ENCODE peak calls at places on chromosomes 7 and 10, in seven cellular contexts. W is stimulated activated CD8-positive, alpha-beta memory T cell treated with anti-CD3 and anti-CD28 coated beads, Interleukin-15, amount 100 ng/mL, for 24 hours; G is choroid plexus epithelial cell; A is tibial artery; O is AG08395; E is DMS153; R is LNCaP clone FGC. Z is an unnamed sample.

GRCh38 chr10:119575506-119575905 is 21.3 kb downstream of the TIAL1 start:
- DNase-seq in W (no peak), O (peak), E (no peak), G (peak), A (no peak), R (peak), Z (no peak)

GRCh38 chr10:31294556-31294955 is 24.5 kb upstream of the ZEB1 start:
- DNase-seq in O (no peak), R (no peak), A (no peak), E (no peak), W (no peak), G (no peak), Z (no peak)

GRCh38 chr10:58063854-58064480 is 203.7 kb downstream of the IPMK start:
- DNase-seq in A (no peak), W (no peak), R (no peak), G (peak), E (no peak), O (no peak), Z (no peak)

GRCh38 chr10:23437987-23438546 is 808 bp upstream of the OTUD1 start:
- DNase-seq in A (no peak), G (no peak), R (no peak), O (no peak), W (no peak), E (no peak), Z (peak)

GRCh38 chr7:22435105-22435504 is 64.9 kb downstream of the STEAP1B start:
- DNase-seq in E (no peak), G (no peak), A (no peak), W (no peak), O (no peak), R (no peak), Z (no peak)

GRCh38 chr7:121484089-121484763 is 88.1 kb upstream of the FAM3C start:
- DNase-seq in E (no peak), O (no peak), A (no peak), R (no peak), W (no peak), G (no peak), Z (no peak)

GRCh38 chr10:47243356-47243755 is 56.6 kb upstream of the GDF10 start:
- DNase-seq in A (no peak), O (no peak), R (no peak), G (no peak), E (no peak), W (no peak), Z (no peak)

GRCh38 chr10:94407668-94408067 is 5.3 kb downstream of the TBC1D12 start:
- DNase-seq in A (no peak), G (no peak), R (no peak), W (no peak), E (no peak), O (no peak), Z (no peak)

GRCh38 chr10:30320248-30320647 is 28.8 kb downstream of the MTPAP start:
- DNase-seq in A (no peak), E (no peak), G (no peak), R (no peak), W (no peak), O (no peak), Z (no peak)

GRCh38 chr7:93043393-93043985 is 74.3 kb downstream of the SAMD9 start:
- DNase-seq in R (no peak), G (peak), E (no peak), W (no peak), O (peak), A (no peak), Z (no peak)

GRCh38 chr7:11458736-11459483 is 373.1 kb downstream of the THSD7A start:
- DNase-seq in G (peak), W (no peak), O (peak), E (peak), A (no peak), R (no peak), Z (no peak)

GRCh38 chr10:34565934-34566333 is 249.2 kb downstream of the PARD3 start:
- DNase-seq in O (peak), A (no peak), R (no peak), E (no peak), W (no peak), G (peak), Z (no peak)

GRCh38 chr10:21556527-21556926 is 22.5 kb downstream of the MLLT10 start:
- DNase-seq in W (no peak), A (no peak), E (no peak), R (no peak), G (no peak), O (no peak), Z (peak)

GRCh38 chr7:85126383-85126782 is 60.5 kb downstream of the SEMA3D start:
- DNase-seq in A (no peak), R (no peak), E (no peak), W (no peak), G (no peak), O (no peak), Z (no peak)

GRCh38 chr10:35304649-35305048 is 31.7 kb upstream of the CCNY start:
- DNase-seq in A (no peak), O (no peak), G (no peak), R (no peak), W (no peak), E (no peak), Z (no peak)

GRCh38 chr7:29035044-29035740 is 77.1 kb upstream of the TRIL start:
- DNase-seq in W (no peak), E (no peak), R (no peak), A (no peak), O (peak), G (peak), Z (no peak)

GRCh38 chr10:66964946-66965345 is 39.1 kb downstream of the LRRTM3 start:
- DNase-seq in W (no peak), O (no peak), G (no peak), E (no peak), R (no peak), A (no peak), Z (no peak)

Z was measured in H1.